ENCODE peak calls at places on chromosomes 4 and X, in five cellular contexts. One of them, this sample, is unnamed.

GRCh38 chr4:7581477-7581876 is 146.7 kb upstream of the PSAPL1 start:
- DNase-seq in breast epithelium: no peak
- DNase-seq in brain microvascular endothelial cell: no peak
- DNase-seq in SK-N-SH: no peak
- DNase-seq in MM.1S: peak; percentile 27
- DNase-seq in this sample: no peak

GRCh38 chrX:118724352-118724751 is 3.1 kb upstream of the IL13RA1 start:
- DNase-seq in breast epithelium: no peak
- DNase-seq in MM.1S: no peak
- DNase-seq in brain microvascular endothelial cell: no peak
- DNase-seq in SK-N-SH: no peak
- DNase-seq in this sample: no peak

GRCh38 chrX:29870608-29871007 is 344.8 kb upstream of the MAGEB2 start:
- DNase-seq in SK-N-SH: no peak
- DNase-seq in breast epithelium: no peak
- DNase-seq in brain microvascular endothelial cell: no peak
- DNase-seq in MM.1S: no peak
- DNase-seq in this sample: no peak

GRCh38 chr4:99861120-99861905 is 32.9 kb downstream of the LAMTOR3 start:
- DNase-seq in SK-N-SH: no peak
- DNase-seq in MM.1S: peak; percentile 93
- DNase-seq in brain microvascular endothelial cell: no peak
- DNase-seq in breast epithelium: no peak
- DNase-seq in this sample: no peak

GRCh38 chr4:85725727-85726170 is 250.8 kb downstream of the ARHGAP24 start:
- DNase-seq in brain microvascular endothelial cell: no peak
- DNase-seq in MM.1S: peak; percentile 22
- DNase-seq in breast epithelium: no peak
- DNase-seq in SK-N-SH: no peak
- DNase-seq in this sample: no peak

GRCh38 chr4:108774809-108775530 is 12.1 kb upstream of the ETNPPL start:
- DNase-seq in SK-N-SH: no peak
- DNase-seq in breast epithelium: no peak
- DNase-seq in brain microvascular endothelial cell: no peak
- DNase-seq in MM.1S: no peak
- DNase-seq in this sample: no peak

GRCh38 chr4:61079427-61079826 is 120.7 kb upstream of the ADGRL3 start:
- DNase-seq in brain microvascular endothelial cell: no peak
- DNase-seq in MM.1S: no peak
- DNase-seq in SK-N-SH: no peak
- DNase-seq in breast epithelium: no peak
- DNase-seq in this sample: no peak

GRCh38 chr4:76458829-76459228 is 23.8 kb downstream of the SHROOM3 start:
- DNase-seq in SK-N-SH: no peak
- DNase-seq in breast epithelium: no peak
- DNase-seq in brain microvascular endothelial cell: no peak
- DNase-seq in MM.1S: no peak
- DNase-seq in this sample: no peak

GRCh38 chr4:26326791-26327190 is 6.0 kb downstream of the RBPJ start:
- DNase-seq in brain microvascular endothelial cell: peak; percentile 95
- DNase-seq in breast epithelium: no peak
- DNase-seq in SK-N-SH: no peak
- DNase-seq in MM.1S: no peak
- DNase-seq in this sample: no peak

GRCh38 chr4:155972098-155972497 is 18.4 kb upstream of the CTSO start:
- DNase-seq in SK-N-SH: no peak
- DNase-seq in brain microvascular endothelial cell: peak; percentile 45
- DNase-seq in breast epithelium: no peak
- DNase-seq in MM.1S: no peak
- DNase-seq in this sample: no peak

GRCh38 chr4:98143001-98143899 is at the start of gene STPG2:
- DNase-seq in SK-N-SH: peak; percentile 89
- DNase-seq in MM.1S: peak; percentile 96
- DNase-seq in breast epithelium: peak; percentile 91
- DNase-seq in brain microvascular endothelial cell: peak; percentile 84
- DNase-seq in this sample: peak; percentile 95

GRCh38 chr4:52670739-52671138 is 11.6 kb upstream of the USP46 start:
- DNase-seq in MM.1S: no peak
- DNase-seq in SK-N-SH: no peak
- DNase-seq in brain microvascular endothelial cell: no peak
- DNase-seq in breast epithelium: no peak
- DNase-seq in this sample: no peak

GRCh38 chrX:16087081-16087480 is 36.3 kb upstream of the GRPR start:
- DNase-seq in breast epithelium: no peak
- DNase-seq in brain microvascular endothelial cell: no peak
- DNase-seq in SK-N-SH: no peak
- DNase-seq in MM.1S: no peak
- DNase-seq in this sample: no peak

GRCh38 chr4:112057479-112057878 is 87.8 kb upstream of the FAM241A start:
- DNase-seq in SK-N-SH: no peak
- DNase-seq in MM.1S: no peak
- DNase-seq in breast epithelium: no peak
- DNase-seq in brain microvascular endothelial cell: no peak
- DNase-seq in this sample: no peak

GRCh38 chrX:12767856-12768255 is 23.4 kb upstream of the PRPS2 start:
- DNase-seq in MM.1S: no peak
- DNase-seq in brain microvascular endothelial cell: no peak
- DNase-seq in breast epithelium: no peak
- DNase-seq in SK-N-SH: peak; percentile 47
- DNase-seq in this sample: no peak

GRCh38 chr4:16457944-16458343 is 231.7 kb upstream of the TAPT1 start:
- DNase-seq in SK-N-SH: no peak
- DNase-seq in brain microvascular endothelial cell: peak; percentile 54
- DNase-seq in breast epithelium: no peak
- DNase-seq in MM.1S: no peak
- DNase-seq in this sample: no peak

GRCh38 chrX:24169211-24169610 is 19.7 kb downstream of the ZFX start:
- DNase-seq in MM.1S: no peak
- DNase-seq in SK-N-SH: no peak
- DNase-seq in brain microvascular endothelial cell: no peak
- DNase-seq in breast epithelium: no peak
- DNase-seq in this sample: no peak

GRCh38 chr4:24533364-24533763 is 51.0 kb downstream of the DHX15 start:
- DNase-seq in breast epithelium: no peak
- DNase-seq in brain microvascular endothelial cell: no peak
- DNase-seq in SK-N-SH: no peak
- DNase-seq in MM.1S: no peak
- DNase-seq in this sample: no peak

GRCh38 chr4:8370835-8371234 is 69.7 kb downstream of the ACOX3 start:
- DNase-seq in SK-N-SH: no peak
- DNase-seq in brain microvascular endothelial cell: no peak
- DNase-seq in MM.1S: no peak
- DNase-seq in breast epithelium: no peak
- DNase-seq in this sample: no peak

GRCh38 chrX:9378980-9379696 is 85.7 kb upstream of the TBL1X start:
- DNase-seq in brain microvascular endothelial cell: no peak
- DNase-seq in MM.1S: no peak
- DNase-seq in breast epithelium: no peak
- DNase-seq in SK-N-SH: no peak
- DNase-seq in this sample: no peak

GRCh38 chrX:50157545-50158125 is 43.2 kb downstream of the AKAP4 start:
- DNase-seq in MM.1S: no peak
- DNase-seq in brain microvascular endothelial cell: peak; percentile 9
- DNase-seq in breast epithelium: no peak
- DNase-seq in SK-N-SH: no peak
- DNase-seq in this sample: no peak

GRCh38 chr4:24794111-24794860 is 1.1 kb upstream of the SOD3 start:
- DNase-seq in MM.1S: no peak
- DNase-seq in brain microvascular endothelial cell: peak; percentile 68
- DNase-seq in breast epithelium: no peak
- DNase-seq in SK-N-SH: no peak
- DNase-seq in this sample: no peak

GRCh38 chr4:156970501-156971167 is 965 bp downstream of the PDGFC start:
- DNase-seq in MM.1S: peak; percentile 55
- DNase-seq in SK-N-SH: peak; percentile 68
- DNase-seq in brain microvascular endothelial cell: no peak
- DNase-seq in breast epithelium: peak; percentile 66
- DNase-seq in this sample: no peak

GRCh38 chr4:176492648-176493302 is 173.0 kb downstream of the SPCS3 start:
- DNase-seq in brain microvascular endothelial cell: no peak
- DNase-seq in breast epithelium: no peak
- DNase-seq in MM.1S: peak; percentile 91
- DNase-seq in SK-N-SH: no peak
- DNase-seq in this sample: no peak

GRCh38 chrX:107626916-107627315 is 1.4 kb upstream of the PRPS1 start:
- DNase-seq in breast epithelium: no peak
- DNase-seq in SK-N-SH: no peak
- DNase-seq in brain microvascular endothelial cell: no peak
- DNase-seq in MM.1S: no peak
- DNase-seq in this sample: no peak

GRCh38 chrX:100609591-100609990 is 24.9 kb downstream of the TNMD start:
- DNase-seq in brain microvascular endothelial cell: no peak
- DNase-seq in SK-N-SH: no peak
- DNase-seq in breast epithelium: no peak
- DNase-seq in MM.1S: no peak
- DNase-seq in this sample: no peak

GRCh38 chr4:57044279-57044678 is 65.6 kb downstream of the POLR2B start:
- DNase-seq in brain microvascular endothelial cell: no peak
- DNase-seq in MM.1S: no peak
- DNase-seq in breast epithelium: no peak
- DNase-seq in SK-N-SH: no peak
- DNase-seq in this sample: no peak
- H3K27me3 ChIP-seq in brain microvascular endothelial cell: no peaks in the 10 kb centered on the region
- H3K27me3 ChIP-seq in MM.1S: no peaks in the 10 kb centered on the region
- H3K27me3 ChIP-seq in breast epithelium: no peaks in the 10 kb centered on the region
- H3K27me3 ChIP-seq in SK-N-SH: no peaks in the 10 kb centered on the region
- H3K27me3 ChIP-seq in this sample: peaks cover 17% of the 10 kb centered on the region

DNA sequence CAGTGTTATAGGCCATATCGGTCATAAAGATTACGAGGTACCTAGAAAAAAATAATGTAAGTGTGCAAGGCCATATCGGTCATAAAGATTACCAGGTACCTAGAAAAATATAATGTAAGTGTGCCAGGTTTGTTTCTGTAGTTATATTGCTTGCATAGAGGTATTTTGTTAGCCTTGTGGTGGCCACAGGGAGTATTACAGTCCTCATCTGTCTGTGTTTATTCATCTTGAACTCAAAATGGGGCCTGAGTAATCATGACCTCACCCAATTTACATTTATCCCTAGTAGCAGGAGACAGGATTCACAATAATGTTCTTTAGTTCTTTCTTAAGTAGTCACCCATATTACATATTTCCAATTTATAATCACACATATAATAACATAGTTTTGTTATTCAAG is 459.7 kb downstream of the MID1IP1 start:
- DNase-seq in SK-N-SH: no peak
- DNase-seq in brain microvascular endothelial cell: peak; percentile 13
- DNase-seq in breast epithelium: no peak
- DNase-seq in MM.1S: no peak
- DNase-seq in this sample: no peak
- TF ChIP-seq CTCF in SK-N-SH: no peak
- TF ChIP-seq CTCF in brain microvascular endothelial cell: no peak
- TF ChIP-seq CTCF in breast epithelium: no peak
- TF ChIP-seq CTCF in MM.1S: no peak
- TF ChIP-seq CTCF in this sample: no peak

DNA sequence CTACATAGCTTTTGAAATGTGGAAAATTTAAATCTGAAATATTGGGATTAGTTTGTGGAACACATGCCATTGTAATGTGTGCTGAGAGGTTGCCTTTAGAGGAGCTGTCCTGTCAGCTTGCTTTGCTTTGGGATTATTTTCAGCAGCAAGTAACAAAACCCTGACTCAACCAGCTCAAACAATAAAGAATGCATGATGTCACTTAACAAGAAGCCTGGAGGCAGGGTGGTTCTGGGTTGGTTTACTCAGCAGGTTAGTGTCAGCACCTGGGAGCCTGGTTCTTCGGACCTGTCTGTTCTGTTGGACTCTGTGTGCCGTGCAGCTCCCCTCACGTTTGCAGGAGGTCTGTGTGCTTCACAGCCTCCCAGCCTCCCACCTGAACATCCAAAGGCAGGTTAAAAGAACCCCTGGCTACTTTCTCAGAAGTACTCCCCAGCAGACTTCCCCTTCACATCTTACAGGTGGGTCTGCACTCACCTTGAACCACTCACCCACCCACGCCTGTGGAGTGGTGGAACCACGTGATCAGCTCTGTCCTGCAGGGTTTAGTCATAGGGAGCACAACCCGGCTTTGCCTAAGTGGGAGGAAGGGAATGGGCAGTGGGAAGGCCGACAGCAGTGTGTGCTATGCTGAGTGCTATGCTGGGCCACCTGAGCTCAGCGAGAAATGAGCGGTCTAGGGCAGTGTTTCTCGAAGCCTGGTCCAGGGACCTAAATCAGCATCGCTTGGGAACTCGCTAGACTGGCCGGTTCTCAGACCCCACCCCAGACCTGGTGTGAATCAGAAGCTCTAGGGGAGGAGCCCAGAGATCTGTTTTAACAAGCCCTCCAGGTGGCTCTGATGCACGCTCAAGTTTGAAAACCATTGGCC is 20.4 kb downstream of the TMEM131L start:
- DNase-seq in SK-N-SH: no peak
- DNase-seq in MM.1S: no peak
- DNase-seq in breast epithelium: peak; percentile 63
- DNase-seq in brain microvascular endothelial cell: peak; percentile 84
- DNase-seq in this sample: no peak
- H3K27me3 ChIP-seq in SK-N-SH: no peaks in the 10 kb centered on the region
- H3K27me3 ChIP-seq in MM.1S: no peaks in the 10 kb centered on the region
- H3K27me3 ChIP-seq in breast epithelium: no peaks in the 10 kb centered on the region
- H3K27me3 ChIP-seq in brain microvascular endothelial cell: no peaks in the 10 kb centered on the region
- H3K27me3 ChIP-seq in this sample: no peaks in the 10 kb centered on the region

DNA sequence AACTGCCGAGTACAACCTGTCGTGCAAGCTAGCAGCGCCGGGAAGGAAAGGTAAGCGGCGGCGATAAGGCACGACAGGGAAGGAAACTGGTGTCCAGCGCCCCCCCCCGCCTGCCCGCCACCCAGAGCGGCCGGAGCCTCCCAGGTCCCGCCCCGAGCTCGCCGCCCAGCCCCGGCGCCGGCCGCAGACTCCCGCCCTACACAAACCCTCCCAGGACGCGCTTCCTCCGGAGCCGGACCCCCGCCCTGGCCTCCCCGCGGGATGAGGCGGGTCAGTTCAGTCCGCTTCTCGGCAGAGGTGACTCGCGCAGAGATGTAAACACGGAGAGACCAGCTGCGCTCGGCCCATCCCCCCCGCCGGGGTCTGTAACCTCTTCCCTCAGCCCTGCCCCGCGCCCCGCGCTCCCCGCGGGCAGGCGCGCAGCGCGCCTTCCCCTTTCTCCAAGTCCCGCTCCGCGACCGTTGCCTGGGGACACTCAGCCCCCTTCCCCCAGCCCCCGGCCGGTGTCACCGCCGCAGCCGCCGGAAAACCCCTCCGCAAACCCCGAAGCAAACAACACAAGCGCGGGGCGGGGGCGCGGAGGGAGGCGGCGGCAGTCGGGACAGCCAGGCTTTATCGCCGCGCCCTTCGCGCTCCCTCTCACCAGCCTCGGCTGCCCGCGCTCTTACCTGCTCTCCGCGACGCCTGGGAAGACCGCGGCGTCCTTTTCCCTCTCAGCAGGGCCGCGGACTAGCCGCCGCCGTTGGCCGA is 544 bp downstream of the ELF2 start:
- DNase-seq in breast epithelium: peak; percentile 79
- DNase-seq in SK-N-SH: peak; percentile 84
- DNase-seq in MM.1S: peak; percentile 78
- DNase-seq in brain microvascular endothelial cell: peak; percentile 40
- DNase-seq in this sample: peak; percentile 57
- TF ChIP-seq CTCF in breast epithelium: no peak
- TF ChIP-seq CTCF in SK-N-SH: no peak
- TF ChIP-seq CTCF in MM.1S: no peak
- TF ChIP-seq CTCF in brain microvascular endothelial cell: no peak
- TF ChIP-seq CTCF in this sample: no peak

GRCh38 chrX:133648594-133648993 is 233.3 kb upstream of the GPC4 start:
- DNase-seq in MM.1S: no peak
- DNase-seq in SK-N-SH: no peak
- DNase-seq in brain microvascular endothelial cell: no peak
- DNase-seq in breast epithelium: no peak
- DNase-seq in this sample: no peak
- H3K27me3 ChIP-seq in MM.1S: no peaks in the 10 kb centered on the region
- H3K27me3 ChIP-seq in SK-N-SH: no peaks in the 10 kb centered on the region
- H3K27me3 ChIP-seq in brain microvascular endothelial cell: no peaks in the 10 kb centered on the region
- H3K27me3 ChIP-seq in breast epithelium: peaks cover 44% of the 10 kb centered on the region
- H3K27me3 ChIP-seq in this sample: no peaks in the 10 kb centered on the region